ENCODE peak calls at places on chromosome 20, in ten cellular contexts. W, Q, Y, K, F, O, U, S, H and L are unnamed samples.

GRCh38 chr20:34747479-34747878 is 43.3 kb downstream of the TP53INP2 start:
- DNase-seq in U (no peak), Y (no peak), S (no peak), W (no peak), F (no peak), H (no peak), O (no peak), K (no peak), Q (no peak), L (no peak)

GRCh38 chr20:58714340-58714922 is 21.8 kb downstream of the NPEPL1 start:
- DNase-seq in K (no peak), Y (no peak), F (peak), Q (no peak), U (no peak), H (no peak), S (peak), O (peak), W (no peak), L (peak)

GRCh38 chr20:4483481-4483880 is 238.2 kb upstream of the PRND start:
- DNase-seq in U (no peak), F (no peak), Q (no peak), Y (peak), O (no peak), K (peak), H (no peak), W (no peak), S (no peak), L (no peak)

GRCh38 chr20:59597240-59597639 is 7.1 kb upstream of the PHACTR3 start:
- DNase-seq in S (no peak), O (no peak), Y (no peak), Q (no peak), F (no peak), W (no peak), K (no peak), U (no peak), H (no peak), L (no peak)

GRCh38 chr20:1888796-1889463 is 6.3 kb upstream of the SIRPA start:
- DNase-seq in S (no peak), F (no peak), K (peak), Y (peak), Q (no peak), U (no peak), W (no peak), H (no peak), O (no peak), L (no peak)

GRCh38 chr20:54068495-54068894 is 1.9 kb downstream of the BCAS1 start:
- DNase-seq in U (no peak), W (no peak), O (no peak), Y (no peak), S (no peak), Q (no peak), K (no peak), F (no peak), H (no peak), L (no peak)

GRCh38 chr20:62049342-62050165 is 16.1 kb downstream of the TAF4 start:
- DNase-seq in U (no peak), H (no peak), Q (no peak), O (no peak), S (no peak), F (no peak), K (no peak), W (no peak), Y (no peak), L (no peak)

GRCh38 chr20:24892931-24893330 is 56.1 kb upstream of the CST7 start:
- DNase-seq in Q (no peak), W (no peak), O (no peak), F (no peak), S (no peak), U (no peak), H (no peak), K (no peak), Y (no peak), L (no peak)

GRCh38 chr20:36744764-36745191 is 1.1 kb downstream of the NDRG3 start:
- DNase-seq in O (no peak), Q (no peak), H (peak), W (no peak), F (no peak), Y (peak), U (no peak), S (peak), K (peak), L (no peak)

GRCh38 chr20:34954905-34955231 is 738 bp downstream of the GSS start:
- DNase-seq in W (no peak), U (no peak), H (no peak), O (peak), K (peak), S (peak), Q (no peak), Y (peak), F (no peak), L (no peak)

GRCh38 chr20:22579119-22579427 is 5.3 kb downstream of the FOXA2 start:
- DNase-seq in K (no peak), O (peak), Q (no peak), H (no peak), S (no peak), U (no peak), Y (no peak), W (no peak), F (no peak), L (no peak)

GRCh38 chr20:46108435-46108841 is 9.7 kb upstream of the CD40 start:
- DNase-seq in S (no peak), H (peak), K (no peak), Q (no peak), Y (no peak), U (peak), O (no peak), F (no peak), W (no peak), L (no peak)

GRCh38 chr20:31579245-31579644 is 25.8 kb upstream of the ID1 start:
- DNase-seq in H (no peak), U (no peak), F (no peak), W (no peak), Q (no peak), O (no peak), S (no peak), Y (no peak), K (no peak), L (no peak)

GRCh38 chr20:36181934-36182603 is 27.5 kb downstream of the EPB41L1 start:
- DNase-seq in H (no peak), Y (peak), W (no peak), K (peak), F (no peak), S (no peak), O (no peak), Q (no peak), U (no peak), L (no peak)

GRCh38 chr20:14888172-14888571 is 550.8 kb upstream of the FLRT3 start:
- DNase-seq in K (no peak), F (no peak), Y (no peak), Q (no peak), H (no peak), S (no peak), W (no peak), O (no peak), U (no peak), L (no peak)

GRCh38 chr20:18259730-18260129 is 28.6 kb upstream of the ZNF133 start:
- DNase-seq in U (no peak), O (no peak), K (no peak), W (no peak), S (no peak), Q (no peak), F (no peak), Y (no peak), H (no peak), L (no peak)

GRCh38 chr20:60062431-60063336 is 104.5 kb downstream of the CDH26 start:
- DNase-seq in Q (no peak), H (peak), U (peak), S (no peak), O (no peak), F (no peak), Y (peak), W (no peak), K (peak), L (no peak)

GRCh38 chr20:20407891-20408805 is 40.2 kb downstream of the INSM1 start:
- DNase-seq in H (peak), F (no peak), O (no peak), S (no peak), Q (no peak), W (peak), Y (peak), U (peak), K (peak), L (no peak)

GRCh38 chr20:50930139-50931047 is 844 bp downstream of the ADNP start:
- DNase-seq in U (no peak), Q (no peak), Y (no peak), O (peak), S (peak), K (no peak), F (peak), W (no peak), H (peak), L (no peak)

GRCh38 chr20:3168079-3168828 is 5.1 kb downstream of the LZTS3 start:
- DNase-seq in O (peak), H (no peak), S (peak), W (no peak), Q (no peak), U (no peak), F (no peak), Y (no peak), K (no peak), L (no peak)

GRCh38 chr20:47150403-47151152 is 205.9 kb downstream of the ZMYND8 start:
- DNase-seq in Q (peak), U (peak), W (peak), H (peak), F (peak), O (peak), K (peak), S (peak), Y (peak), L (peak)

GRCh38 chr20:57048027-57048869 is 218.2 kb downstream of the BMP7 start:
- DNase-seq in S (no peak), Q (peak), U (no peak), H (peak), O (peak), Y (peak), F (peak), W (peak), K (peak), L (peak)

GRCh38 chr20:47310729-47311128 is 45.8 kb downstream of the ZMYND8 start:
- DNase-seq in H (no peak), K (no peak), Y (no peak), W (no peak), F (no peak), O (no peak), S (no peak), Q (no peak), U (no peak), L (no peak)

GRCh38 chr20:39269031-39269461 is 306.9 kb downstream of the DHX35 start:
- DNase-seq in Q (peak), S (peak), Y (peak), U (no peak), H (peak), O (peak), K (peak), F (peak), W (peak), L (peak)

GRCh38 chr20:46215913-46216707 is 92.2 kb downstream of the CDH22 start:
- DNase-seq in O (no peak), S (peak), Y (peak), U (no peak), K (peak), F (no peak), W (peak), Q (no peak), H (no peak), L (no peak)

GRCh38 chr20:38108438-38109024 is 56.5 kb downstream of the TGM2 start:
- DNase-seq in Q (no peak), Y (no peak), H (no peak), S (peak), W (no peak), O (no peak), K (peak), U (no peak), F (no peak), L (no peak)

GRCh38 chr20:4774209-4774608 is 52.5 kb downstream of the PRND start:
- DNase-seq in F (no peak), S (no peak), Y (no peak), O (no peak), H (no peak), K (peak), Q (no peak), W (no peak), U (no peak), L (no peak)

GRCh38 chr20:35742741-35743523 is 872 bp upstream of the RBM39 start:
- DNase-seq in Q (no peak), W (no peak), Y (peak), K (no peak), U (peak), S (no peak), O (no peak), F (no peak), H (peak), L (no peak)